ENCODE peak calls at places on chromosomes 4 and X, in eight cellular contexts. K, P, R, H, C, E, I and U are unnamed samples.

GRCh38 chr4:18695733-18696527 is 674.4 kb upstream of the LCORL start:
- DNase-seq in K (no peak), P (no peak), R (no peak), H (no peak), C (no peak), E (no peak), I (no peak), U (no peak)

GRCh38 chrX:70062076-70062475 is at the start of gene OTUD6A:
- DNase-seq in K (no peak), P (no peak), R (no peak), H (no peak), C (no peak), E (no peak), I (no peak), U (no peak)

GRCh38 chr4:186712690-186713089 is 11.0 kb downstream of the FAT1 start:
- DNase-seq in K (no peak), P (no peak), R (no peak), H (no peak), C (no peak), E (no peak), I (no peak), U (no peak)

GRCh38 chrX:70433848-70434351 is 10.7 kb upstream of the DLG3 start:
- DNase-seq in K (peak), P (no peak), R (peak), H (peak), C (peak), E (peak), I (peak), U (peak)

GRCh38 chr4:154529737-154530136 is 20.5 kb downstream of the PLRG1 start:
- DNase-seq in K (no peak), P (no peak), R (peak), H (no peak), C (no peak), E (no peak), I (no peak), U (no peak)

GRCh38 chrX:3244203-3244743 is 102.2 kb downstream of the MXRA5 start:
- DNase-seq in K (no peak), P (peak), R (peak), H (peak), C (no peak), E (no peak), I (no peak), U (no peak)

GRCh38 chr4:108571027-108571569 is 49.3 kb upstream of the RPL34 start:
- DNase-seq in K (no peak), P (peak), R (peak), H (peak), C (no peak), E (no peak), I (no peak), U (no peak)

GRCh38 chr4:1984406-1985191 is 24.2 kb downstream of the NELFA start:
- DNase-seq in K (no peak), P (no peak), R (no peak), H (no peak), C (no peak), E (no peak), I (no peak), U (no peak)

GRCh38 chr4:17322514-17322913 is 189.4 kb downstream of the QDPR start:
- DNase-seq in K (no peak), P (no peak), R (no peak), H (no peak), C (no peak), E (no peak), I (no peak), U (no peak)

GRCh38 chrX:2176733-2177132 is 324.0 kb downstream of the DHRSX start:
- DNase-seq in K (no peak), P (no peak), R (no peak), H (no peak), C (no peak), E (no peak), I (no peak), U (no peak)

GRCh38 chr4:12949719-12950118 is 534.4 kb downstream of the RAB28 start:
- DNase-seq in K (no peak), P (no peak), R (no peak), H (peak), C (no peak), E (peak), I (no peak), U (no peak)

GRCh38 chrX:123731987-123732678 is 719 bp downstream of the THOC2 start:
- DNase-seq in K (no peak), P (no peak), R (peak), H (no peak), C (no peak), E (peak), I (no peak), U (no peak)

GRCh38 chr4:19329631-19330030 is 922.1 kb upstream of the SLIT2 start:
- DNase-seq in K (no peak), P (peak), R (peak), H (peak), C (no peak), E (no peak), I (no peak), U (no peak)

GRCh38 chr4:76781698-76782595 is 116.0 kb downstream of the SOWAHB start:
- DNase-seq in K (no peak), P (peak), R (peak), H (peak), C (no peak), E (peak), I (no peak), U (no peak)

GRCh38 chrX:133350751-133351150 is 64.5 kb downstream of the GPC4 start:
- DNase-seq in K (no peak), P (no peak), R (peak), H (peak), C (peak), E (peak), I (no peak), U (peak)

GRCh38 chrX:12329476-12329875 is 191.2 kb downstream of the FRMPD4 start:
- DNase-seq in K (no peak), P (no peak), R (no peak), H (no peak), C (no peak), E (no peak), I (no peak), U (no peak)

GRCh38 chrX:139058831-139059495 is 347.4 kb upstream of the FGF13 start:
- DNase-seq in K (no peak), P (no peak), R (no peak), H (peak), C (no peak), E (no peak), I (no peak), U (no peak)

GRCh38 chr4:22458112-22458511 is 57.8 kb downstream of the ADGRA3 start:
- DNase-seq in K (no peak), P (no peak), R (no peak), H (no peak), C (no peak), E (peak), I (no peak), U (no peak)

GRCh38 chr4:128961405-128961804 is 131.9 kb downstream of the SCLT1 start:
- DNase-seq in K (no peak), P (no peak), R (no peak), H (no peak), C (no peak), E (no peak), I (no peak), U (no peak)

GRCh38 chrX:23637187-23637586 is 30.1 kb upstream of the PRDX4 start:
- DNase-seq in K (no peak), P (no peak), R (no peak), H (no peak), C (no peak), E (no peak), I (no peak), U (no peak)

GRCh38 chr4:2637956-2638552 is 101.6 kb downstream of the FAM193A start:
- DNase-seq in K (no peak), P (no peak), R (no peak), H (no peak), C (no peak), E (no peak), I (no peak), U (no peak)

GRCh38 chr4:73698217-73698616 is 42.2 kb upstream of the CXCL8 start:
- DNase-seq in K (no peak), P (no peak), R (peak), H (peak), C (no peak), E (no peak), I (no peak), U (no peak)

GRCh38 chr4:17450431-17450830 is 61.5 kb downstream of the QDPR start:
- DNase-seq in K (no peak), P (no peak), R (no peak), H (no peak), C (no peak), E (no peak), I (no peak), U (no peak)

GRCh38 chr4:14787894-14788293 is 214.4 kb upstream of the CPEB2 start:
- DNase-seq in K (no peak), P (no peak), R (peak), H (peak), C (no peak), E (no peak), I (no peak), U (no peak)

GRCh38 chr4:37873383-37873782 is 17.5 kb upstream of the TBC1D1 start:
- DNase-seq in K (no peak), P (no peak), R (peak), H (peak), C (no peak), E (peak), I (no peak), U (no peak)

GRCh38 chr4:56874166-56874565 is 33.5 kb upstream of the REST start:
- DNase-seq in K (no peak), P (no peak), R (no peak), H (no peak), C (no peak), E (peak), I (no peak), U (no peak)

GRCh38 chr4:182370491-182370890 is 127.3 kb downstream of the TENM3 start:
- DNase-seq in K (no peak), P (no peak), R (peak), H (peak), C (no peak), E (no peak), I (no peak), U (no peak)

GRCh38 chrX:39149761-39150160 is 348.5 kb downstream of the MID1IP1 start:
- DNase-seq in K (peak), P (peak), R (peak), H (peak), C (peak), E (no peak), I (peak), U (peak)

GRCh38 chrX:81174286-81174685 is 27.4 kb downstream of the HMGN5 start:
- DNase-seq in K (no peak), P (no peak), R (peak), H (peak), C (no peak), E (peak), I (no peak), U (no peak)

GRCh38 chrX:42485621-42486020 is 292.3 kb downstream of the PPP1R2C start:
- DNase-seq in K (no peak), P (no peak), R (no peak), H (no peak), C (no peak), E (no peak), I (no peak), U (no peak)

GRCh38 chrX:103405009-103405333 is 28.6 kb downstream of the BEX3 start:
- DNase-seq in K (no peak), P (no peak), R (no peak), H (no peak), C (no peak), E (no peak), I (no peak), U (no peak)

GRCh38 chr4:84497835-84498202 is 1.3 kb downstream of the NKX6-1 start:
- DNase-seq in K (no peak), P (no peak), R (no peak), H (no peak), C (no peak), E (no peak), I (no peak), U (no peak)

GRCh38 chrX:101450052-101450451 is 35.2 kb upstream of the ARMCX4 start:
- DNase-seq in K (no peak), P (no peak), R (no peak), H (no peak), C (no peak), E (no peak), I (no peak), U (no peak)